ENCODE peak calls at places on chromosomes 13 and 19, in nine cellular contexts. V, B, X, W, A, G, F, N and Y are unnamed samples.

GRCh38 chr19:48780684-48781391 is 25.5 kb downstream of the FGF21 start:
- DNase-seq in V (no peak), B (no peak), X (no peak), W (peak), A (peak), G (peak), F (no peak), N (no peak), Y (no peak)

GRCh38 chr13:87403748-87404432 is 267.3 kb upstream of the SLITRK5 start:
- DNase-seq in V (no peak), B (no peak), X (no peak), W (no peak), A (no peak), G (no peak), F (no peak), N (no peak), Y (no peak)

GRCh38 chr13:74264333-74264732 is 130.1 kb upstream of the KLF12 start:
- DNase-seq in V (no peak), B (no peak), X (no peak), W (no peak), A (no peak), G (no peak), F (no peak), N (no peak), Y (no peak)

GRCh38 chr13:28719656-28720055 is 886 bp upstream of the SLC46A3 start:
- DNase-seq in V (peak), B (no peak), X (no peak), W (no peak), A (peak), G (no peak), F (no peak), N (no peak), Y (no peak)

GRCh38 chr19:17686592-17687042 is 1.5 kb downstream of the UNC13A start:
- DNase-seq in V (peak), B (peak), X (no peak), W (peak), A (peak), G (no peak), F (no peak), N (no peak), Y (no peak)

GRCh38 chr19:17576758-17577532 is 21.5 kb downstream of the COLGALT1 start:
- DNase-seq in V (peak), B (peak), X (no peak), W (peak), A (peak), G (peak), F (no peak), N (no peak), Y (no peak)

GRCh38 chr19:45640849-45641273 is 1.7 kb upstream of the EML2 start:
- DNase-seq in V (no peak), B (no peak), X (no peak), W (no peak), A (no peak), G (no peak), F (peak), N (no peak), Y (no peak)

GRCh38 chr13:35164324-35164932 is 222.4 kb downstream of the NBEA start:
- DNase-seq in V (peak), B (no peak), X (no peak), W (peak), A (peak), G (no peak), F (no peak), N (no peak), Y (no peak)

GRCh38 chr13:37868691-37869505 is 674 bp downstream of the TRPC4 start:
- DNase-seq in V (peak), B (no peak), X (no peak), W (no peak), A (peak), G (no peak), F (no peak), N (no peak), Y (no peak)